ENCODE peak calls at places on chromosomes 3 and 15, in six cellular contexts. H is mesothelial cell of epicardium, F is sigmoid colon, T is GM23248, D is amniotic stem cell, U is pons. M is an unnamed sample.

GRCh38 chr15:62403164-62403809 is 238.2 kb upstream of the C2CD4B start:
- DNase-seq in H (no peak), F (no peak), T (peak; percentile 78), D (no peak), U (no peak), M (no peak)

GRCh38 chr15:33547876-33548275 is 237.1 kb downstream of the RYR3 start:
- DNase-seq in H (peak; percentile 83), F (no peak), T (peak; percentile 40), D (no peak), U (no peak), M (no peak)

GRCh38 chr3:123728014-123728413 is 143.2 kb upstream of the HACD2 start:
- DNase-seq in H (no peak), F (no peak), T (peak; percentile 50), D (no peak), U (no peak), M (no peak)

GRCh38 chr3:36911990-36912804 is 32.7 kb downstream of the TRANK1 start:
- DNase-seq in H (no peak), F (no peak), T (peak; percentile 66), D (no peak), U (no peak), M (peak; percentile 30)

GRCh38 chr3:186452517-186452916 is 90.5 kb upstream of the DGKG start:
- DNase-seq in H (no peak), F (no peak), T (peak; percentile 90), D (no peak), U (no peak), M (peak; percentile 90)

GRCh38 chr3:194573680-194574437 is 59.4 kb downstream of the TMEM44 start:
- DNase-seq in H (no peak), F (no peak), T (peak; percentile 52), D (no peak), U (peak; percentile 50), M (no peak)

GRCh38 chr3:131772278-131772893 is 262.4 kb downstream of the CPNE4 start:
- DNase-seq in H (no peak), F (no peak), T (no peak), D (no peak), U (no peak), M (no peak)

GRCh38 chr3:118480101-118480860 is 554.4 kb downstream of the IGSF11 start:
- DNase-seq in H (no peak), F (no peak), T (no peak), D (no peak), U (no peak), M (no peak)

GRCh38 chr15:41934843-41935242 is 37.5 kb downstream of the EHD4 start:
- DNase-seq in H (no peak), F (peak; percentile 27), T (no peak), D (no peak), U (no peak), M (no peak)

M was measured in retinal pigment epithelial cell.